ENCODE peak calls at places on chromosomes 12 and 14, in five cellular contexts. Z, N, Q, G and R are unnamed samples.

GRCh38 chr14:101876539-101876938 is 87.8 kb upstream of the DYNC1H1 start:
- DNase-seq in Q (peak), Z (peak), N (peak), G (peak), R (no peak)

GRCh38 chr14:99415496-99416281 is 65.0 kb downstream of the SETD3 start:
- DNase-seq in Q (peak), N (peak), G (no peak), Z (peak), R (no peak)

GRCh38 chr12:122753213-122753571 is 568 bp downstream of the DENR start:
- DNase-seq in N (peak), G (no peak), Z (no peak), Q (no peak), R (no peak)

GRCh38 chr12:67069451-67070306 is 199.5 kb upstream of the CAND1 start:
- DNase-seq in Z (no peak), G (peak), N (peak), Q (no peak), R (peak)

GRCh38 chr12:132427999-132428871 is 61.7 kb upstream of the FBRSL1 start:
- DNase-seq in Z (no peak), Q (no peak), N (no peak), G (peak), R (no peak)

GRCh38 chr14:56416213-56416612 is 163.4 kb upstream of the TMEM260 start:
- DNase-seq in N (no peak), Q (no peak), G (no peak), Z (no peak), R (no peak)

GRCh38 chr14:75800792-75801191 is 139.7 kb downstream of the TTLL5 start:
- DNase-seq in Q (no peak), G (no peak), Z (no peak), N (no peak), R (no peak)

GRCh38 chr14:90381999-90382451 is 14.8 kb upstream of the CALM1 start:
- DNase-seq in G (peak), Z (peak), N (no peak), Q (peak), R (peak)

GRCh38 chr12:103742349-103742784 is 98.7 kb downstream of the NT5DC3 start:
- DNase-seq in G (no peak), Q (no peak), N (peak), Z (no peak), R (no peak)

GRCh38 chr12:26250801-26251200 is 55.4 kb downstream of the SSPN start:
- DNase-seq in Z (no peak), N (peak), G (no peak), Q (no peak), R (no peak)

GRCh38 chr12:51246254-51246853 is 7.7 kb downstream of the DAZAP2 start:
- DNase-seq in N (peak), G (no peak), Q (no peak), Z (peak), R (no peak)

GRCh38 chr14:105205718-105206208 is 24.7 kb upstream of the NUDT14 start:
- DNase-seq in N (no peak), Q (no peak), G (peak), Z (no peak), R (no peak)

GRCh38 chr14:94971750-94972149 is 185.6 kb downstream of the DICER1 start:
- DNase-seq in Z (peak), Q (peak), G (peak), N (peak), R (no peak)

GRCh38 chr14:66916421-66916820 is 272.8 kb upstream of the GARIN2 start:
- DNase-seq in Q (no peak), N (no peak), G (no peak), Z (no peak), R (no peak)

GRCh38 chr12:18141583-18141982 is 51.6 kb upstream of the RERGL start:
- DNase-seq in G (no peak), Q (no peak), Z (peak), N (peak), R (no peak)

GRCh38 chr12:2344476-2344875 is 291.7 kb downstream of the CACNA1C start:
- DNase-seq in G (no peak), Q (no peak), Z (no peak), N (no peak), R (no peak)

GRCh38 chr14:61837336-61838229 is 75.4 kb downstream of the SNAPC1 start:
- DNase-seq in Z (peak), G (peak), N (peak), Q (peak), R (peak)

GRCh38 chr12:40697566-40698257 is 5.5 kb downstream of the CNTN1 start:
- DNase-seq in N (no peak), Q (no peak), Z (peak), G (no peak), R (no peak)

GRCh38 chr12:40691913-40692616 is at the start of gene CNTN1:
- DNase-seq in N (peak), Z (peak), Q (peak), G (peak), R (peak)

GRCh38 chr12:40692617-40693502 is 621 bp downstream of the CNTN1 start:
- DNase-seq in Q (peak), Z (no peak), G (peak), N (no peak), R (peak)

GRCh38 chr12:40689576-40689975 is 2.7 kb upstream of the CNTN1 start:
- DNase-seq in N (no peak), Q (no peak), Z (no peak), G (no peak), R (no peak)

GRCh38 chr12:40693503-40693863 is 1.2 kb downstream of the CNTN1 start:
- DNase-seq in N (no peak), Z (no peak), G (peak), Q (peak), R (peak)
- H3K4me3 ChIP-seq in N (peak), Z (no peak), G (no peak), Q (peak), R (peak)

GRCh38 chr12:53467880-53468279 is 16.0 kb downstream of the PCBP2 start:
- DNase-seq in N (no peak), Q (no peak), G (no peak), Z (no peak), R (no peak)

GRCh38 chr12:53465679-53466078 is 13.8 kb downstream of the PCBP2 start:
- DNase-seq in G (no peak), Q (no peak), Z (no peak), N (no peak), R (no peak)

GRCh38 chr12:53467082-53467481 is 15.2 kb downstream of the PCBP2 start:
- DNase-seq in N (no peak), Q (no peak), Z (no peak), G (no peak), R (no peak)

GRCh38 chr12:53468286-53468685 is 16.4 kb downstream of the PCBP2 start:
- DNase-seq in G (no peak), N (no peak), Q (no peak), Z (no peak), R (no peak)

GRCh38 chr12:53466640-53467039 is 14.7 kb downstream of the PCBP2 start:
- DNase-seq in G (no peak), Z (no peak), Q (no peak), N (no peak), R (no peak)
- H3K4me3 ChIP-seq in G (no peak), Z (no peak), Q (no peak), N (no peak), R (no peak)

DNA sequence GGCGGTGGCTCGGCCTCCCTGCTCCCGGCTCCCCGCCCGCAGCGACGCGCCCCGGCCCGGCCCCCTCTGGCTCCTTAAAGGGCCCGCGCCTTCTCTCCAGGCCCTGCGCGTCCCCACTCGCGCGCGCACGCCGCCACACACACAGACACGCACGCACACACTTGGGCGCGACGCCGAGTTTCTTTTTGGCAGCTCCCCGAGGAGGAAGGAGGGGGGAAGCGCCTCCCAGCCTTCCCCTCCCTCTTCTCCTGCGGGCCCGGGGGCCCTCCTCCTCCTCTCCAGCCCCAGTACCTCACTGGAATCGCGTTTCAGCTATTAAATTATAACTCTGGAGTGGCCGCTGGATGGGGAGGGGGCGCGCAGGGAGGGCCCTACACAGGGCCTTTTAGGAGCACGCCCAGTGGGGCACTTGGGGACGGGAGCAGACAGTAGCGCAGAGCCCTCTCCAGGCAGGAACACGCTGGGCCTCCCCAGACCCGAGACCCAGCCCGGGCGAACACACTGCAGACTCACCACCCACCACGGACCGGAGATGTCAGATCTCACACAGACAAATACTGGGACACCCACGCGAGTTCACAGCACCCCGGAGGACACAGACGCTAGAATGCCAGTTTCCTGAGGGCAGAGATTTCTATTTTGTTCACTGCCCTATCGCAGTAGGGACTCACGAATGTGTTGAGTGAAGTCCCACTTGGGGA is 411 bp upstream of the NCOR2 start:
- DNase-seq in G (peak), Q (peak), Z (peak), N (peak), R (peak)
- H3K4me3 ChIP-seq in G (peak), Q (peak), Z (peak), N (peak), R (peak)

DNA sequence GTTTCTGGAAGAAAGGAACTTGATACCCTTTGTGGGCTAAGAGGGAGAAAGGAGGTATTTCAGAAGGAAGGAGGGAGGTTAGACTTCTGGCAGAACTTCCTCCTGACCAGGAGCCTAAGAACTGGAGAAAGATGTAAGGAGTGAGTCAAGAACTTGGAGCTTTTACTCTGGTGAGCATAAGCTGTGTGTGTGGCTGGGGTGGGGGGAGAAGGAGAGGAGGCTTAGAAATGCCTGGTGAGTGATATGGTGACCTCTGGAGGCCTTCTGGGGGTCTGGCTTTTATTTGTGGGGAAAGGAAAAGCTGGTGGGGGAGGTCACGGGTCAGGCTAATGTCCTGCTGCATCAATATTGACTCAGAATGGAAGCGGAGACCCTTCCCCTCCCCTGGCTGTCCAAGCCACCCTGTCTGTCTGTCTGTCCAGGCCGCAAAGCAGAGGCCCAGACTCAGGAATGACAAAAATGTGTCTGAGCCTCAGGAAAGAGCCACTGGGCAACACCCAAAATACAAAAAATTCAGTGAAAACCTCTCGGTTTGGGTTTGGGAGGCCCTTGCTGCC is 4.8 kb downstream of the LRP1 start:
- DNase-seq in Q (no peak), Z (peak), G (no peak), N (peak), R (no peak)
- H3K4me3 ChIP-seq in Q (peak), Z (peak), G (no peak), N (no peak), R (no peak)

GRCh38 chr12:12714276-12715001 is 2.7 kb upstream of the CDKN1B start:
- DNase-seq in Q (peak), N (no peak), G (peak), Z (no peak), R (peak)

GRCh38 chr12:12715459-12716150 is 1.6 kb upstream of the CDKN1B start:
- DNase-seq in Z (no peak), N (no peak), G (no peak), Q (no peak), R (no peak)

GRCh38 chr12:12716151-12716844 is 870 bp upstream of the CDKN1B start:
- DNase-seq in N (peak), G (no peak), Z (peak), Q (peak), R (no peak)

GRCh38 chr12:12715128-12715458 is 2.1 kb upstream of the CDKN1B start:
- DNase-seq in G (no peak), N (no peak), Q (no peak), Z (no peak), R (no peak)

GRCh38 chr12:12713932-12714275 is 3.3 kb upstream of the CDKN1B start:
- DNase-seq in Z (no peak), Q (no peak), N (no peak), G (no peak), R (no peak)
- H3K4me3 ChIP-seq in Z (no peak), Q (peak), N (no peak), G (peak), R (peak)

GRCh38 chr12:108712925-108713203 is 18.5 kb downstream of the CORO1C start:
- DNase-seq in N (no peak), G (no peak), Z (no peak), Q (no peak), R (no peak)

GRCh38 chr12:108713471-108713870 is 17.8 kb downstream of the CORO1C start:
- DNase-seq in Z (no peak), Q (no peak), G (no peak), N (no peak), R (no peak)

GRCh38 chr12:108720757-108721514 is 10.4 kb downstream of the CORO1C start:
- DNase-seq in G (no peak), Z (peak), N (no peak), Q (no peak), R (no peak)

GRCh38 chr12:108714866-108715265 is 16.5 kb downstream of the CORO1C start:
- DNase-seq in N (no peak), Q (no peak), Z (no peak), G (no peak), R (no peak)

GRCh38 chr12:108717243-108717642 is 14.1 kb downstream of the CORO1C start:
- DNase-seq in Z (no peak), Q (no peak), N (no peak), G (no peak), R (no peak)
- H3K4me3 ChIP-seq in Z (no peak), Q (no peak), N (no peak), G (no peak), R (no peak)

GRCh38 chr12:64826234-64826633 is 1.8 kb downstream of the TBC1D30 start:
- DNase-seq in G (peak), Q (peak), N (peak), Z (peak), R (peak)

GRCh38 chr12:64824130-64824499 is 332 bp upstream of the TBC1D30 start:
- DNase-seq in G (no peak), Q (no peak), Z (no peak), N (peak), R (no peak)

GRCh38 chr12:64824500-64825142 is at the start of gene TBC1D30:
- DNase-seq in Q (no peak), Z (no peak), N (peak), G (peak), R (peak)

GRCh38 chr12:64828713-64829112 is 4.3 kb downstream of the TBC1D30 start:
- DNase-seq in G (no peak), Q (no peak), N (no peak), Z (no peak), R (no peak)

GRCh38 chr12:64825143-64826011 is 930 bp downstream of the TBC1D30 start:
- DNase-seq in N (no peak), Q (no peak), Z (no peak), G (no peak), R (no peak)
- H3K4me3 ChIP-seq in N (peak), Q (peak), Z (no peak), G (peak), R (no peak)

DNA sequence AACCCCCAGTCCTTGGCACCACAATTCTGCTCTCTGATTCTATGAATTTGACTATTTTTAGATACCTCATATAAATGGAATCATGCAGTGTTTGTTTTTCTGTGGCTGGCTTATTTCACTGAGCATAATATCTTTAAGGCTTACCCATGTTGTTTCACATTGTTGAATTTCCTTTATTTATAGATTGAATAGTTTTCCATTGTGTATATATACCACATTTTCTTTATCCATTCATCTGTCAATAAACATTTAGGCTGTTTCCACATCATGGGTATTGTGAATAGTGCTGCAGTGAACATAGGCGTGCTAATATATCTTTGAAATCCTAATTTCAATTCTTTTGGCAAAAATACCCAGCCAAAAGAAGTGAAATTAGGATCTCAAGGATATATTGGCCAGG is 126.7 kb upstream of the SLC38A2 start:
- DNase-seq in Q (no peak), N (no peak), G (no peak), Z (no peak), R (no peak)
- H3K4me3 ChIP-seq in Q (no peak), N (no peak), G (no peak), Z (no peak), R (no peak)

GRCh38 chr12:88141425-88141773 is 489 bp downstream of the CEP290 start:
- DNase-seq in N (no peak), Q (no peak), Z (no peak), G (no peak), R (no peak)
- H3K4me3 ChIP-seq in N (peak), Q (peak), Z (peak), G (peak), R (peak)

DNA sequence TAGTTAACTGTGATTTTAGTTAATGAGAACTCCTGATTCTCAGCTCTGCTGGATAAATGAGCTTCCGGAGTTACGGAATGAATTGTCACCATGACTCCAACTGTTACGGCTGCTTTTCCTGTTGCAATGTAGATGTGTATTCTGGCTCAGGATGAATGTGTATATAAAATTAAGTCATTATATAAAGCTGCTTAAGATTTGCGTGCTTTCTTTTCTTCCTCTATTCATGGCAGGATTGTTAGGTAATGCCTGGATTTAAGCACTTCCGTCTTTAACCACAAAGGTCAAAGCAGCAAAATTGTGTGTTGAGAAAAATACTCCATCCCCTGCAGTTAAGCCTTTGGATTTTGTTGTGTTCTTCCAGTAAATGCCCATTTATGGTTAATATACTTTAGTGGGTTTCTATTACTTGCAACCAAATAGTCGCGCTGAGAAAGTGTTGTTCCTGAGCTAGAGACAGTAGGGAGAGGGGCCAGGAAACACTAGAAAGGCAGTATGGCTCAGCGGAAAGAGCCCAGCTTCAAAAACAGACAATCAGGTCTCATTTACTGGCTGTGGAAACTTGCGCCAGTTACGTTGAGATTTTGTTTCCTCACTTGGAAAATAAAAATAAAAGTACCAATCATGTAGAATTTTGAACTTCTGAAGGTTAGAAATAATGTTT is 9.4 kb upstream of the CCDC175 start:
- DNase-seq in Q (no peak), Z (no peak), G (no peak), N (peak), R (no peak)
- H3K4me3 ChIP-seq in Q (no peak), Z (no peak), G (no peak), N (no peak), R (no peak)